ENCODE peak calls at places on chromosomes 11 and 22, in seven cellular contexts. One of them, this sample, is unnamed. For H3K36me3, the result is how much of the 10 kb centered on the place peaks cover.

GRCh38 chr11:87265132-87265531 is 227.4 kb downstream of the TMEM135 start:
- DNase-seq in SK-N-SH: no peak
- DNase-seq in mammary epithelial cell: peak
- DNase-seq in IMR-90: peak
- DNase-seq in mesendoderm: no peak
- DNase-seq in trophoblast cell: no peak
- DNase-seq in mesenchymal stem cell: no peak
- DNase-seq in this sample: no peak

GRCh38 chr22:32706149-32706548 is 95.4 kb upstream of the TIMP3 start:
- DNase-seq in IMR-90: no peak
- DNase-seq in trophoblast cell: no peak
- DNase-seq in SK-N-SH: no peak
- DNase-seq in mesendoderm: peak
- DNase-seq in mammary epithelial cell: no peak
- DNase-seq in mesenchymal stem cell: peak
- DNase-seq in this sample: peak

GRCh38 chr22:47386812-47387510 is 624.5 kb downstream of the TBC1D22A start:
- DNase-seq in IMR-90: no peak
- DNase-seq in mammary epithelial cell: no peak
- DNase-seq in mesenchymal stem cell: no peak
- DNase-seq in mesendoderm: no peak
- DNase-seq in SK-N-SH: no peak
- DNase-seq in trophoblast cell: no peak
- DNase-seq in this sample: no peak

GRCh38 chr11:28833670-28834069 is 725.5 kb downstream of the METTL15 start:
- DNase-seq in IMR-90: peak
- DNase-seq in mammary epithelial cell: peak
- DNase-seq in trophoblast cell: no peak
- DNase-seq in mesenchymal stem cell: peak
- DNase-seq in mesendoderm: peak
- DNase-seq in SK-N-SH: no peak
- DNase-seq in this sample: no peak

GRCh38 chr11:15123849-15124248 is 9.1 kb downstream of the INSC start:
- DNase-seq in SK-N-SH: no peak
- DNase-seq in mesenchymal stem cell: peak
- DNase-seq in IMR-90: peak
- DNase-seq in mammary epithelial cell: peak
- DNase-seq in trophoblast cell: no peak
- DNase-seq in mesendoderm: peak
- DNase-seq in this sample: peak

GRCh38 chr11:126312903-126313460 is 9.1 kb downstream of the DCPS start:
- DNase-seq in IMR-90: no peak
- DNase-seq in trophoblast cell: no peak
- DNase-seq in mesendoderm: no peak
- DNase-seq in SK-N-SH: no peak
- DNase-seq in mesenchymal stem cell: no peak
- DNase-seq in mammary epithelial cell: no peak
- DNase-seq in this sample: no peak

GRCh38 chr22:35830305-35830704 is 112.6 kb downstream of the APOL5 start:
- DNase-seq in SK-N-SH: no peak
- DNase-seq in mesendoderm: no peak
- DNase-seq in mammary epithelial cell: no peak
- DNase-seq in IMR-90: no peak
- DNase-seq in mesenchymal stem cell: no peak
- DNase-seq in trophoblast cell: no peak
- DNase-seq in this sample: no peak

GRCh38 chr11:125102544-125102943 is 8.9 kb downstream of the TMEM218 start:
- DNase-seq in IMR-90: peak
- DNase-seq in mesenchymal stem cell: peak
- DNase-seq in mesendoderm: no peak
- DNase-seq in trophoblast cell: peak
- DNase-seq in SK-N-SH: no peak
- DNase-seq in mammary epithelial cell: no peak
- DNase-seq in this sample: no peak

GRCh38 chr22:31579835-31580242 is 82.2 kb downstream of the PISD start:
- DNase-seq in SK-N-SH: no peak
- DNase-seq in trophoblast cell: no peak
- DNase-seq in IMR-90: no peak
- DNase-seq in mesenchymal stem cell: no peak
- DNase-seq in mesendoderm: no peak
- DNase-seq in mammary epithelial cell: no peak
- DNase-seq in this sample: no peak

GRCh38 chr22:20037419-20037818 is 16.5 kb downstream of the TANGO2 start:
- DNase-seq in mesendoderm: no peak
- DNase-seq in mesenchymal stem cell: no peak
- DNase-seq in SK-N-SH: no peak
- DNase-seq in trophoblast cell: no peak
- DNase-seq in mammary epithelial cell: no peak
- DNase-seq in IMR-90: no peak
- DNase-seq in this sample: no peak

GRCh38 chr22:37633693-37634504 is 5.6 kb upstream of the SH3BP1 start:
- DNase-seq in mammary epithelial cell: no peak
- DNase-seq in mesendoderm: peak
- DNase-seq in SK-N-SH: peak
- DNase-seq in IMR-90: peak
- DNase-seq in mesenchymal stem cell: peak
- DNase-seq in trophoblast cell: peak
- DNase-seq in this sample: peak

GRCh38 chr11:62770778-62771143 is 435 bp upstream of the TAF6L start:
- DNase-seq in mammary epithelial cell: no peak
- DNase-seq in trophoblast cell: no peak
- DNase-seq in SK-N-SH: peak
- DNase-seq in IMR-90: no peak
- DNase-seq in mesenchymal stem cell: no peak
- DNase-seq in mesendoderm: no peak
- DNase-seq in this sample: no peak

GRCh38 chr11:121460941-121461514 is 8.3 kb upstream of the SORL1-AS1 start:
- DNase-seq in mesendoderm: no peak
- DNase-seq in mammary epithelial cell: no peak
- DNase-seq in SK-N-SH: no peak
- DNase-seq in mesenchymal stem cell: no peak
- DNase-seq in IMR-90: no peak
- DNase-seq in trophoblast cell: no peak
- DNase-seq in this sample: no peak

DNA sequence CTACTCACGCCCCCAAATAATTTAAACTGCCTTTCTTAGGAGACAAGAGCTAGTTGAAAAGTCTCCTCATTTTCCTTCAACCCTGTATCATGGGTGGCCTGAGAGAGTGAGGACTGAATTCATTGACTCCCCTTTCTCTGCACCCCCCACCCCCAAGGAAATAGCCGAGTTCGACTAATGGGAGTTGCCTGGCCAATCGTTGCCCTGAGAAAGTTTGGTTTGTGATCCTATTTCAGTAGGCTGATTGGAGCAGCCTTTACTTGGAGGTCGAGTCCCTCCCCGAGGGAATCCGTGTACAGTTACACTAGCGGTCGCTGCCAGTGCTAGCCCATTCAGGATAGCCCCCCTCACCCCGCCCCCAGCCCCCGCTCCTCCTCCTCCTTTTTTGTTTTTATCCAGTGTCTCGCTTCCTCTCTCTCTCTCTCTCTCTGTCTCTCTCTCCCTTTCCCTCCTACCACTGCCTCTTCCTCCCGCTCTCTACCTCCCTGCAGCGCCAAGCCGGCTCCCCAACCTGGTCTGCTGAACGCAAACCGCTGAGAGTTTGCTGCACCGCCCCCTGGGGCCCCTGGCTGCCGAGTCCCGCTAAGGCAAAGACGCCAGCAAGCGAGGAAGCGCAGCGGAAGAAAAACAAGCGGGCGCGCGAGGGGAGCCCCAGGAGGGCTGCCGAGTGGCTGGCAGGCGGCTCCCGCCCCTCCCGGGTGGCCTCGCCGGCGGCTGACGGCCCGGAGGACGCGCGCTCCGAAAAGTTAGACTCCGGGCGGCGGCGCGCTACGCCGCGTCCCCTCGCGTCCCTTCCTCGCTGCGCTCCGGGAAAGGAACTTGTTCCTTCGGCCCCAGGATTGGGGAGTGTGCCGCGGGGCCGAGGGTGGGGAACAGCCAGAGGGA is at the start of gene GRAMD1B:
- DNase-seq in trophoblast cell: peak
- DNase-seq in mesendoderm: peak
- DNase-seq in mesenchymal stem cell: peak
- DNase-seq in mammary epithelial cell: no peak
- DNase-seq in SK-N-SH: peak
- DNase-seq in IMR-90: peak
- DNase-seq in this sample: no peak
- H3K4me2 ChIP-seq in trophoblast cell: peak
- H3K4me2 ChIP-seq in mesendoderm: peak
- H3K4me2 ChIP-seq in mesenchymal stem cell: peak
- H3K4me2 ChIP-seq in mammary epithelial cell: peak
- H3K4me2 ChIP-seq in SK-N-SH: peak
- H3K4me2 ChIP-seq in IMR-90: peak
- H3K4me2 ChIP-seq in this sample: peak

DNA sequence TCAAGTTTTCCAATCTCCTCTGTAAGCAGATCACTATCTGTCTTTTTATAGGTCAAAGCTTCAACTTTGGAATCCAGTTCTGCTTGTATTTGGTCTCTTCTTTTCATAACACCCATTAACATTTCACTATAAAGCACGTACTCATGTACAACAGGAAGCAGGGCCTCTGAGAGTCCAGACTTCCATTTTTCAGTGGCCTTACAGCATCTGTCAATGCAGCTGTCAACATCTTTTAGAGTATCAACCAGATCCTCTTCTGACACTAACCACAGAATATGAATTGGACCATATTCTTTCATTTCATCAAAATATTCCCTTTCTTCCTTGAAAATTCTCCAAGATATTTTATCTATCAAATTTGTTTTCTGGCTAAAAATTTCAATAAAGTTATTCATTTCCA is 24.7 kb upstream of the SLN start:
- DNase-seq in mesenchymal stem cell: no peak
- DNase-seq in SK-N-SH: no peak
- DNase-seq in mesendoderm: no peak
- DNase-seq in mammary epithelial cell: no peak
- DNase-seq in trophoblast cell: no peak
- DNase-seq in IMR-90: no peak
- DNase-seq in this sample: no peak
- H3K4me3 ChIP-seq in mesenchymal stem cell: no peak
- H3K4me3 ChIP-seq in SK-N-SH: no peak
- H3K4me3 ChIP-seq in mesendoderm: no peak
- H3K4me3 ChIP-seq in mammary epithelial cell: no peak
- H3K4me3 ChIP-seq in trophoblast cell: no peak
- H3K4me3 ChIP-seq in IMR-90: no peak
- H3K4me3 ChIP-seq in this sample: no peak

GRCh38 chr11:34566209-34566551 is 52.6 kb upstream of the ELF5 start:
- DNase-seq in trophoblast cell: no peak
- DNase-seq in mesendoderm: no peak
- DNase-seq in mesenchymal stem cell: no peak
- DNase-seq in SK-N-SH: no peak
- DNase-seq in IMR-90: no peak
- DNase-seq in mammary epithelial cell: no peak
- DNase-seq in this sample: peak

GRCh38 chr11:34565417-34566208 is 52.0 kb upstream of the ELF5 start:
- DNase-seq in mesenchymal stem cell: no peak
- DNase-seq in IMR-90: no peak
- DNase-seq in mesendoderm: peak
- DNase-seq in SK-N-SH: peak
- DNase-seq in mammary epithelial cell: no peak
- DNase-seq in trophoblast cell: no peak
- DNase-seq in this sample: no peak

GRCh38 chr11:34564406-34564805 is 50.8 kb upstream of the ELF5 start:
- DNase-seq in mesenchymal stem cell: no peak
- DNase-seq in trophoblast cell: no peak
- DNase-seq in IMR-90: peak
- DNase-seq in SK-N-SH: no peak
- DNase-seq in mesendoderm: peak
- DNase-seq in mammary epithelial cell: peak
- DNase-seq in this sample: peak

GRCh38 chr11:34566736-34567135 is 53.1 kb upstream of the ELF5 start:
- DNase-seq in mesenchymal stem cell: no peak
- DNase-seq in mesendoderm: no peak
- DNase-seq in mammary epithelial cell: no peak
- DNase-seq in SK-N-SH: no peak
- DNase-seq in trophoblast cell: no peak
- DNase-seq in IMR-90: no peak
- DNase-seq in this sample: no peak

GRCh38 chr11:34564807-34565241 is 51.2 kb upstream of the ELF5 start:
- DNase-seq in mammary epithelial cell: no peak
- DNase-seq in mesenchymal stem cell: no peak
- DNase-seq in trophoblast cell: no peak
- DNase-seq in IMR-90: no peak
- DNase-seq in SK-N-SH: no peak
- DNase-seq in mesendoderm: peak
- DNase-seq in this sample: no peak
- H3K36me3 ChIP-seq in mammary epithelial cell: under half
- H3K36me3 ChIP-seq in mesenchymal stem cell: under half
- H3K36me3 ChIP-seq in trophoblast cell: under half
- H3K36me3 ChIP-seq in IMR-90: under half
- H3K36me3 ChIP-seq in SK-N-SH: under half
- H3K36me3 ChIP-seq in mesendoderm: under half
- H3K36me3 ChIP-seq in this sample: under half

DNA sequence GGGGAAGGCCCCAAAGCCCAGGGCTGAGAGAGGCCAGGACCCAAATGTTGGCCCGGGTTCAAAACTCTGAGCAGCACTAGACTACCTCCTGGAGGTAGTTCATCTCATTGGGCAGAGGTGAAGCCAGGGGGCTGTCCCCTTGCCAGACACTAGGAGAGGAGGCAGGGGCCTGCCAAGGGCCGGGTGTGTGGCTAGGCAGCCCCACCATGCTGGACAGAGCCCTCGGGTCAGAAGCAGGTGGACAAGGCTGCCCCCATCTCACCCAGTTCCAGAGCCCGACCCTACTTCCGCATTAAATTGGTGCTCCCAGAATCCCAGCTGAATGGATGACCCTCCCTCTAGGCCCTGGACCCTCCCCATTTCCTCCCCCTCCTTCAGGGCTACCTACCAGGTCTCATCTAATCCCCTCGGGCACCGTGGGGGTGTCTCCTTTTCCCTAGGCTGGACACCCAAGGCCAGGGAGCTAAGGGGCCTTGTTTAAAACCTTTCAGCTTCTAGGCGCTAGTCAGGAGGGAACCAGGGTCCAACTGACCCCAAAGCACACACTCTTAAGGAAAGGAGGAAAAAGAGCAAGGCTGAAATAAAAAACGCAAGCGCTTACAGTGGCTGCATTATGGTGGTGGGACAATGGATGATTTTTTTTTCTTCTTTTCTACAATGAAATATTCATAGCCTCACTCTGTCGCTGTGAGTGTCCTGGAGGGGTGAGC is 72.1 kb upstream of the TCF20 start:
- DNase-seq in SK-N-SH: no peak
- DNase-seq in mesendoderm: no peak
- DNase-seq in mammary epithelial cell: no peak
- DNase-seq in mesenchymal stem cell: no peak
- DNase-seq in IMR-90: no peak
- DNase-seq in trophoblast cell: no peak
- DNase-seq in this sample: no peak
- H3K4me2 ChIP-seq in SK-N-SH: peak
- H3K4me2 ChIP-seq in mesendoderm: peak
- H3K4me2 ChIP-seq in mammary epithelial cell: peak
- H3K4me2 ChIP-seq in mesenchymal stem cell: peak
- H3K4me2 ChIP-seq in IMR-90: no peak
- H3K4me2 ChIP-seq in trophoblast cell: peak
- H3K4me2 ChIP-seq in this sample: peak

This sample was measured in PC-9.